ENCODE peak calls at places on chromosome X, in five cellular contexts. C, G, M, T and L are unnamed samples.

GRCh38 chrX:47662144-47662657 is 3.2 kb upstream of the UXT start:
- DNase-seq in T (no peak), C (no peak), G (no peak), M (peak), L (peak)

GRCh38 chrX:104284407-104285000 is 29.8 kb upstream of the ESX1 start:
- DNase-seq in G (no peak), T (no peak), M (no peak), C (no peak), L (no peak)

GRCh38 chrX:65589304-65589703 is 54.7 kb upstream of the LAS1L start:
- DNase-seq in C (no peak), M (no peak), T (no peak), G (no peak), L (no peak)

GRCh38 chrX:30275498-30275897 is 28.6 kb downstream of the MAGEB1 start:
- DNase-seq in G (no peak), T (no peak), C (no peak), M (no peak), L (no peak)

GRCh38 chrX:55624403-55624802 is 1.2 kb downstream of the FOXR2 start:
- DNase-seq in T (no peak), G (no peak), C (no peak), M (no peak), L (no peak)

GRCh38 chrX:133660356-133660755 is 245.1 kb upstream of the GPC4 start:
- DNase-seq in G (no peak), C (no peak), M (no peak), T (no peak), L (no peak)

GRCh38 chrX:6021316-6022091 is 207.2 kb downstream of the NLGN4X start:
- DNase-seq in C (peak), T (peak), G (no peak), M (no peak), L (peak)

GRCh38 chrX:119790977-119791436 is 423 bp downstream of the RPL39 start:
- DNase-seq in G (no peak), C (peak), T (no peak), M (no peak), L (peak)

GRCh38 chrX:24294619-24295018 is 19.2 kb downstream of the SUPT20HL2 start:
- DNase-seq in T (no peak), G (no peak), C (no peak), M (no peak), L (peak)

GRCh38 chrX:134599173-134599914 is 58.9 kb downstream of the PLAC1 start:
- DNase-seq in T (no peak), G (no peak), M (no peak), C (peak), L (no peak)

GRCh38 chrX:31708116-31708515 is 636.3 kb upstream of the FTHL17 start:
- DNase-seq in M (no peak), T (no peak), G (no peak), C (no peak), L (no peak)

GRCh38 chrX:132092439-132093065 is 35.3 kb downstream of the FRMD7 start:
- DNase-seq in G (no peak), M (peak), T (peak), C (peak), L (peak)

GRCh38 chrX:810186-810585 is 179.6 kb downstream of the SHOX start:
- DNase-seq in M (no peak), G (no peak), T (no peak), C (no peak), L (peak)

GRCh38 chrX:154059729-154060245 is 37.7 kb downstream of the MECP2 start:
- DNase-seq in G (no peak), C (no peak), T (no peak), M (no peak), L (no peak)

GRCh38 chrX:110318664-110318968 is 731 bp upstream of the AMMECR1 start:
- DNase-seq in M (no peak), G (no peak), T (no peak), C (no peak), L (no peak)

GRCh38 chrX:151870603-151871002 is 42.1 kb upstream of the MAGEA4 start:
- DNase-seq in G (no peak), M (no peak), C (no peak), T (no peak), L (no peak)

GRCh38 chrX:101759000-101759399 is 99.3 kb upstream of the ARMCX2 start:
- DNase-seq in T (no peak), C (no peak), G (no peak), M (no peak), L (peak)

GRCh38 chrX:24380273-24381036 is 20.0 kb downstream of the SUPT20HL1 start:
- DNase-seq in M (no peak), C (no peak), T (no peak), G (no peak), L (no peak)

GRCh38 chrX:113512700-113513395 is 672.2 kb upstream of the AMOT start:
- DNase-seq in T (no peak), C (no peak), M (no peak), G (no peak), L (no peak)

GRCh38 chrX:134406230-134406794 is 53.7 kb upstream of the HPRT1 start:
- DNase-seq in M (no peak), G (no peak), C (no peak), T (no peak), L (peak)

GRCh38 chrX:115021121-115021520 is 3.7 kb upstream of the IL13RA2 start:
- DNase-seq in C (no peak), M (no peak), G (no peak), T (no peak), L (no peak)

GRCh38 chrX:100979881-100980607 is 10.5 kb downstream of the ARL13A start:
- DNase-seq in T (no peak), G (no peak), M (no peak), C (no peak), L (no peak)

GRCh38 chrX:53093177-53093655 is 726 bp upstream of the KANTR start:
- DNase-seq in C (peak), T (peak), G (peak), M (peak), L (peak)

GRCh38 chrX:11665144-11666040 is at the start of gene ARHGAP6:
- DNase-seq in T (peak), M (peak), G (no peak), C (peak), L (no peak)
- TF ChIP-seq POLR2A in T (no peak), M (no peak), G (no peak), C (no peak), L (no peak)

GRCh38 chrX:85001344-85001743 is 2.3 kb upstream of the APOOL start:
- DNase-seq in G (no peak), T (no peak), C (no peak), M (no peak), L (no peak)

GRCh38 chrX:85004255-85004654 is 578 bp downstream of the APOOL start:
- DNase-seq in C (no peak), G (no peak), M (no peak), T (no peak), L (peak)

GRCh38 chrX:85003655-85004244 is at the start of gene APOOL:
- DNase-seq in C (peak), G (peak), T (peak), M (peak), L (peak)
- TF ChIP-seq POLR2A in C (no peak), G (no peak), T (peak), M (no peak), L (peak)

GRCh38 chrX:13084611-13085010 is 40.2 kb upstream of the FAM9C start:
- DNase-seq in C (no peak), T (no peak), G (no peak), M (no peak), L (no peak)

GRCh38 chrX:13081385-13082285 is 37.2 kb upstream of the FAM9C start:
- DNase-seq in G (no peak), T (no peak), M (no peak), C (no peak), L (no peak)

GRCh38 chrX:13085533-13085932 is 41.1 kb upstream of the FAM9C start:
- DNase-seq in T (no peak), C (no peak), M (no peak), G (no peak), L (no peak)

GRCh38 chrX:13080128-13080795 is 35.8 kb upstream of the FAM9C start:
- DNase-seq in T (no peak), G (no peak), M (no peak), C (no peak), L (no peak)

GRCh38 chrX:13082286-13083065 is 38.1 kb upstream of the FAM9C start:
- DNase-seq in G (no peak), C (no peak), M (no peak), T (no peak), L (no peak)
- TF ChIP-seq POLR2A in G (no peak), C (no peak), M (no peak), T (peak), L (no peak)

DNA sequence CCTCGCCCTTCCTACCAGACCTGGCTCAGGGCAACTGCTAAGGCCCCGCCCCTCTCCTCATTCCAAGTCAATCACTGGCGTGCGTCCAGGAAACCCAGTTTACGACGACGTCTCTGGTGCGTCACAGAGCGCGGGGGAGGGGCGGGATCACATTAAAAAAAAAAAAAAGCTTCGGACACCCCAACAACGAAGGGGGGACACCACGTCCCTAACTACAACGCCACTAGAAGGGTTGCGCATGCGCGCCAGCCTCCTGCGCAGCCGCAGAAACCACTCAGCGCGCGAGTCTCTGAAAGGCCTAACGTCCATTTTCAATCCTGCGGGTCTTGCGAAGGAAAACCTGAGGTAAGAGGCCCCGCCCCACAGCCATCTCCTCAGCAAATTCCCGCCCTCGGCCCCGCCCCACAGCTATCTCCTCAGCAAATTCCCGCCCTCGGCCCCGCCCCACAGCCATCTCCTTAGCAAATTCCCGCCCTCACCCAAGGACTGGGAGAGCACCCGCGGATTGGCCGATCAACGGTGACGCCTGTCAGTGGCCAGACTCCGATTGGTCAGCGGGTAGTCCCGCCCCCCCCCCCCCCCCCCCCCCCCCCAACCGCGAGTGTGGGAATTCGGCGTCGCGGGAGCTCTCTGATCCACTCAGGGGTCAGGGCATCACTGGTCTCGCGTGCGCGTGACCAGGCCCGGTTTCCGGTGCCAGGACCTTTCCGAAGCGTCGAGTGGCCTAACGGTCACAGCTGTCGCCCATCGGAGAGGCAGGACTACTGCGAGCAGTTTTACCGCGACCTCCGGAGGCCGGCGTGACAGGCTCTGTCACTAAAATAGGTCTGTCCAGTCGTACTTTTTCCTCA is at the start of gene SCML1:
- DNase-seq in G (peak), M (peak), C (peak), T (peak), L (peak)
- TF ChIP-seq POLR2A in G (peak), M (peak), C (no peak), T (no peak), L (no peak)

DNA sequence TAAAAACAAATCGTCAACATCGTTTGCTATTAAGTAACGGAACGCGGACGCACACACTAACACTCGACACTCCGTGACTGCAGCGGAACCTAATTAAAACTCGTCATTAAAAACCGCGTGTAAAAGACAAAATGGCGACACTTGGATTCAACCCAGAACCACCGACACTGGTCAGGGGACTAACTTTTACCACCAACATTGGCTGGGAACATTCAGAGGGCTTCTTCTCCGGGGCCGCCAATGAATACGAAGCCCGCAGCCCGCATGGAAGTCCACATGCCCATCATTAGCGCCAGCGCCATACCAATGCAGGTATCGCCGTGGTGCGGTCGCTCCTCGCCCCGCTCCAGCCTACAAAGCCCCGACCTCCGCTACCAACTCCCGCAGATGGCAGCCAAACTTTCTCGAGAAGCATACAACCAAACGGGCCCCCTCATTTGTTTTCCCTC is 498 bp downstream of the RBMX start:
- DNase-seq in T (no peak), G (no peak), C (peak), M (peak), L (peak)
- TF ChIP-seq POLR2A in T (no peak), G (no peak), C (no peak), M (no peak), L (no peak)